ENCODE peak calls at places on chromosomes 16 and 17, in five cellular contexts. E, A, D, R and X are unnamed samples. For H3K4me1 and H3K27me3, the result is how much of the 10 kb centered on the place peaks cover.

GRCh38 chr16:2007081-2007836 is 2.4 kb downstream of the ZNF598 start:
- DNase-seq in E (no peak), A (no peak), D (no peak), R (no peak), X (no peak)

GRCh38 chr17:13727441-13728171 is 125.9 kb upstream of the HS3ST3A1 start:
- DNase-seq in E (no peak), A (peak), D (no peak), R (no peak), X (no peak)

GRCh38 chr17:48162946-48163506 is 55.5 kb downstream of the SNX11 start:
- DNase-seq in E (no peak), A (peak), D (no peak), R (peak), X (no peak)

GRCh38 chr17:6752068-6752909 is 3.6 kb upstream of the XAF1 start:
- DNase-seq in E (no peak), A (peak), D (peak), R (no peak), X (no peak)

GRCh38 chr17:57626520-57627210 is 118.4 kb downstream of the CCDC182 start:
- DNase-seq in E (no peak), A (no peak), D (no peak), R (no peak), X (no peak)

GRCh38 chr17:44911133-44912001 is 3.9 kb downstream of the GFAP start:
- DNase-seq in E (no peak), A (peak), D (peak), R (peak), X (peak)

GRCh38 chr16:24497405-24497804 is 42.0 kb upstream of the RBBP6 start:
- DNase-seq in E (no peak), A (peak), D (no peak), R (no peak), X (no peak)

GRCh38 chr17:13513039-13513405 is 88.7 kb downstream of the HS3ST3A1 start:
- DNase-seq in E (no peak), A (peak), D (no peak), R (no peak), X (no peak)

GRCh38 chr17:44749076-44750020 is 9.4 kb upstream of the ADAM11 start:
- DNase-seq in E (no peak), A (no peak), D (no peak), R (no peak), X (no peak)

GRCh38 chr16:56505174-56505573 is 14.7 kb downstream of the BBS2 start:
- DNase-seq in E (no peak), A (no peak), D (no peak), R (no peak), X (no peak)

GRCh38 chr16:23941963-23942564 is 106.3 kb downstream of the PRKCB start:
- DNase-seq in E (no peak), A (no peak), D (no peak), R (no peak), X (no peak)

GRCh38 chr16:84453061-84453752 is 51.3 kb downstream of the MEAK7 start:
- DNase-seq in E (no peak), A (no peak), D (no peak), R (no peak), X (peak)

GRCh38 chr17:54795046-54795445 is 105.6 kb upstream of the TOM1L1 start:
- DNase-seq in E (no peak), A (no peak), D (no peak), R (no peak), X (no peak)

GRCh38 chr17:8013731-8014557 is 11.5 kb downstream of the GUCY2D start:
- DNase-seq in E (no peak), A (no peak), D (no peak), R (no peak), X (no peak)

GRCh38 chr16:83215417-83216001 is 588.7 kb downstream of the CDH13 start:
- DNase-seq in E (no peak), A (peak), D (no peak), R (peak), X (no peak)

GRCh38 chr17:29778936-29779811 is 150.9 kb downstream of the SSH2 start:
- DNase-seq in E (peak), A (peak), D (peak), R (peak), X (peak)

DNA sequence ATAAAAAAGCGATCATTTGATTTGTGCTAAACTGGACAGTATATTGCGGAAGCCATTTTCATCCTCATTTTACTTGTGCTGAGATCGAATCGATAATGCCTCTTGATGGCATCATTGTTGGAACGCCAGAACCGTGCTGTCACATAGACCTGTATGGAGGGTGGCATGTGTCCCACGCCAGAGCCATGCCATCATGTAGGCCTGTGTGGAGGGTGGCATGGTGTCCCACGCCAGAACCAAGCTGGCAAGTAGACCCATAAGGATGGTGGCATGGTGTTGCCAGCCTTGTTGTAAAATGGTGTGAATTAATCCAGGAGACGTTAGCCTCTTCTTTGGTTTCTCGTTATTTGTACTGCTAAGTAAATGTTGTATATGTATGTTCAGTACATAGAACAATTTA is 222.7 kb upstream of the CHMP6 start:
- DNase-seq in E (no peak), A (no peak), D (no peak), R (no peak), X (no peak)
- H3K4me1 ChIP-seq in E (under half), A (under half), D (under half), R (under half), X (under half)

GRCh38 chr17:2851615-2852014 is 55.4 kb downstream of the RAP1GAP2 start:
- DNase-seq in E (no peak), A (no peak), D (no peak), R (no peak), X (no peak)
- H3K27me3 ChIP-seq in E (under half), A (under half), D (under half), R (under half), X (under half)

DNA sequence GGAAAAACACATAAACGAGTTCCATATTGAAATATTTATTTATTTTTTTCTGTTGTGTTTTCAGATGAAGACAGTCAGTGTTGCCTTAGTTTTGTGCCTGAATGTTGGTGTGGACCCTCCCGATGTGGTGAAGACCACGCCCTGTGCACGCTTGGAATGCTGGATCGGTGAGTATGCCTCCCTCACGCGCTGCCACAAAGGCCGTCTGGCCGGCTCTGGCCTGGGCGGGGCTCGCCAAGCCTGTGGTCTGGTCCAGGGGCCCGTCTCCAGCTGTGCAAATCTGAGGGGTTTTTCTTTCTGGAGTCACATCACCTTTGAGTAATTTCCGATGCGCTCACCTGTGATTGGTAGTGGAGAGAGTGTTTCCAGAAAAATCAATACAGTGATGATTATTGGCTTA is 81.0 kb downstream of the RPTOR start:
- DNase-seq in E (no peak), A (no peak), D (no peak), R (no peak), X (no peak)
- TF ChIP-seq CTCF in E (no peak), A (no peak), D (no peak), R (no peak), X (no peak)

DNA sequence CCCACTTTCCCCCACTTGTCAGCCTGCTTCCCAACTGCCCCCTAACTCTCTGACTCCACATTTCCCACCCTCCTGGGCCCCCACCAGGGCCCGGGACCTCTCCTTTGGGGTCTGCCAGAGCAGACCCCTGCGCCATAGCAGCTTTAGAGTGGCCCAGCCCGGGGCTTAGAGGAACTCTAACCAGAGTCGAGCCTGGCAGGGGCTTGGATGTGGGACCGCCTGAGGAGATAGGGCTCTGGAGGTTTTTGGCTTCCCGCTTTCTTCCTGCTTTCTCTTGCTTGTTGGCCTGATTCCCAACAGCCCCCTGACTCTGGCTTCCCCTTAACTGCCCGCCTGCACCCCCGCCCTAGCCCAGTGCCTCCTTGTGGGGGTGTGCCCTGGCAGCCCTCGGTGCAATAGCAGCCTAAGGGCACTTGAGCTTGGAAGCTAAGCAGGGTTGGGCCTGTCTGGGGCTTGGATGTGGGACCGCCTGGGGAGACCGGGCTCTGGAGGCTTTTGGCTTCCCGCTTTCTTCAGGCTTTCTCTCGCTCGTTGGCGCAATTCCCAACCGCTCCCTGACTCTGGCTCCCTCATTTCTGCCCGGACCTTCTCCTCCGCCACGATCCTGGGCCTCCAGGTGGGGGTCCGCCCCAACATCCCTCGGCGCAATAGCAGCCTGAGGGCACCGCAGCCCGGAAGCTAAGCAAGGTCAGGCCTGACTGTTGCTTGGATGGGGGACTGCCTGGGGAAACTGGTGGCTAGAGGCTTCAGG is 2292.0 kb downstream of the TP53TG3F start:
- DNase-seq in E (peak), A (no peak), D (no peak), R (no peak), X (peak)
- H3K4me1 ChIP-seq in E (under half), A (under half), D (under half), R (under half), X (under half)

GRCh38 chr17:61072648-61073047 is 327.0 kb upstream of the TBX2 start:
- DNase-seq in E (no peak), A (no peak), D (no peak), R (no peak), X (no peak)
- H3K27me3 ChIP-seq in E (under half), A (under half), D (under half), R (under half), X (under half)

GRCh38 chr17:10073026-10073425 is 125.4 kb downstream of the GAS7 start:
- DNase-seq in E (no peak), A (no peak), D (no peak), R (no peak), X (no peak)
- TF ChIP-seq CTCF in E (no peak), A (no peak), D (no peak), R (no peak), X (no peak)